ENCODE peak calls at places on chromosomes 7 and 10, in nine cellular contexts. B, M, U, X, E, Y, O, R and P are unnamed samples.

GRCh38 chr10:50216418-50216817 is 34.9 kb downstream of the ASAH2 start:
- DNase-seq in E (no peak), Y (no peak), R (no peak), O (no peak), M (no peak), U (no peak), B (no peak), X (no peak), P (no peak)

GRCh38 chr7:94701555-94701973 is 45.6 kb upstream of the SGCE start:
- DNase-seq in M (no peak), X (no peak), E (peak; percentile 70), U (no peak), B (no peak), Y (peak; percentile 27), O (peak; percentile 78), R (no peak), P (no peak)

GRCh38 chr7:139358541-139359365 is 941 bp upstream of the LUC7L2 start:
- DNase-seq in Y (peak; percentile 13), X (peak; percentile 55), E (peak; percentile 38), R (peak; percentile 36), M (no peak), B (no peak), O (peak; percentile 45), U (peak; percentile 72), P (no peak)

GRCh38 chr10:95384011-95384704 is 93.4 kb upstream of the PDLIM1 start:
- DNase-seq in Y (no peak), R (no peak), M (no peak), O (no peak), X (no peak), U (no peak), B (no peak), E (no peak), P (no peak)

GRCh38 chr10:118585234-118585633 is 10.2 kb downstream of the PRLHR start:
- DNase-seq in M (no peak), Y (no peak), X (no peak), E (no peak), B (no peak), O (no peak), U (no peak), R (no peak), P (no peak)

GRCh38 chr7:151940048-151940845 is 16.0 kb upstream of the GALNTL5 start:
- DNase-seq in X (no peak), R (no peak), O (no peak), Y (peak; percentile 46), M (no peak), U (no peak), B (no peak), E (peak; percentile 50), P (no peak)

GRCh38 chr7:54944179-54944578 is 74.6 kb upstream of the EGFR start:
- DNase-seq in U (no peak), O (no peak), X (no peak), Y (no peak), B (peak; percentile 41), M (no peak), R (no peak), E (no peak), P (no peak)

GRCh38 chr7:15839415-15840100 is 153.1 kb upstream of the MEOX2 start:
- DNase-seq in M (peak; percentile 87), Y (no peak), U (no peak), R (no peak), O (peak; percentile 92), X (no peak), B (peak; percentile 33), E (no peak), P (no peak)

GRCh38 chr10:95485445-95485844 is 75.7 kb downstream of the SORBS1 start:
- DNase-seq in B (no peak), Y (no peak), M (no peak), E (no peak), X (no peak), R (no peak), U (no peak), O (peak; percentile 44), P (no peak)

GRCh38 chr10:93063217-93063976 is 2.8 kb downstream of the CYP26C1 start:
- DNase-seq in X (no peak), Y (no peak), E (no peak), B (no peak), U (no peak), O (no peak), R (no peak), M (no peak), P (no peak)

GRCh38 chr7:146090023-146090645 is 26.5 kb upstream of the CNTNAP2 start:
- DNase-seq in M (no peak), B (no peak), X (no peak), O (peak; percentile 62), U (no peak), R (peak; percentile 8), Y (peak; percentile 18), E (no peak), P (no peak)

GRCh38 chr10:99981581-99982199 is 28.1 kb downstream of the DNMBP start:
- DNase-seq in X (no peak), B (no peak), Y (no peak), E (no peak), O (no peak), M (no peak), U (no peak), R (no peak), P (no peak)
- H3K27ac ChIP-seq in X (no peak overlapping the region), B (no peak overlapping the region), Y (peak overlapping the region; percentile 87), E (no peak overlapping the region), O (no peak overlapping the region), M (no peak overlapping the region), U (no peak overlapping the region), R (no peak overlapping the region), P (peak overlapping the region; percentile 71)

DNA sequence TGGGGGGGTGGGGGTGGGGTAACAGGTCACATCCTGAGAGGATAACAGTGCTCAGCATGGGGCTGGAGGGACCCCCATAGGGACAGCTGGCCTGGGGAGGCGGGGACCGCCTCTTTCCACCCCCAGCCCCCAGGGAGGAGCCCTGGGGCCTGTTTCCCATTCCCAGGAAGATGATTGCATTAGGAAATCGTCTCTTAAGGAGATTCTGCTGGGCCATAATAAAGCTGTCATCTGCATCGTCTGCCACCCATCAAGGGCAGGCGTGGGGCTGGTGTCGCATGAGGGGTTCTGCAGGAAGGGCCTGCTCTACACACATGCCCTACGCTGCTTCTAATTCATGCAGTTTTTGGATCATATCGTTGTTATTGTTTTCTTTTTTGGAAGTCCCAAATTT is 17.2 kb downstream of the RET start:
- DNase-seq in X (no peak), O (no peak), Y (no peak), B (no peak), E (no peak), R (no peak), U (no peak), M (no peak), P (no peak)
- H3K27ac ChIP-seq in X (no peak overlapping the region), O (no peak overlapping the region), Y (no peak overlapping the region), B (no peak overlapping the region), E (no peak overlapping the region), R (no peak overlapping the region), U (no peak overlapping the region), M (no peak overlapping the region), P (no peak overlapping the region)

GRCh38 chr10:18668026-18668425 is 8.8 kb downstream of the ARL5B start:
- DNase-seq in E (no peak), U (no peak), R (no peak), X (no peak), M (no peak), B (no peak), O (peak; percentile 66), Y (no peak), P (no peak)
- H3K27ac ChIP-seq in E (no peak overlapping the region), U (no peak overlapping the region), R (no peak overlapping the region), X (no peak overlapping the region), M (no peak overlapping the region), B (no peak overlapping the region), O (no peak overlapping the region), Y (peak overlapping the region; percentile 60), P (no peak overlapping the region)

GRCh38 chr7:27104244-27105149 is 2.0 kb upstream of the HOXA2 start:
- DNase-seq in E (no peak), M (no peak), B (no peak), R (no peak), O (no peak), Y (no peak), U (no peak), X (no peak), P (no peak)
- H3K27ac ChIP-seq in E (no peak overlapping the region), M (peak overlapping the region; percentile 96), B (no peak overlapping the region), R (no peak overlapping the region), O (no peak overlapping the region), Y (no peak overlapping the region), U (peak overlapping the region; percentile 91), X (no peak overlapping the region), P (peak overlapping the region; percentile 19)

DNA sequence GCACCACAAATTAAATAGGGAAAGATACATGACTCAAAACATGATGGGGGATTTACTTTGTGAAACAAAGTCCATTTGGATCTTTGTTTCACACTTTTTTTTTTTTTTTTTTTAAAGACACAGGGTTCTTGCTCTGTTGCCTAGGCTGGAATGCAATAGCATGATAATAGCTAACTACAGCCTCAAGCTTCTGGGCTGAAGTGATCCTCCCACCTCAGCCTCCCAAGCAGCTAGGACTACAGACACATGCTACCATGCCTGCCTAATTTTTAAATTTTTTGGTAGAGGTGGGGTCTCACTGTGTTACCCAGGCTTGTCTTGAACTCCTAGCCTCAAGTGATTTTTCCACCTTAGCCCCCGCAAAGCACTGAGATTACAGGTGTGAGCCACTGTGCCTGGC is 172.6 kb upstream of the KLF14 start:
- DNase-seq in B (no peak), E (peak; percentile 3), X (no peak), M (no peak), U (no peak), O (no peak), R (no peak), Y (no peak), P (no peak)
- H3K27ac ChIP-seq in B (no peak overlapping the region), E (no peak overlapping the region), X (no peak overlapping the region), M (no peak overlapping the region), U (no peak overlapping the region), O (no peak overlapping the region), R (no peak overlapping the region), Y (peak overlapping the region; percentile 60), P (no peak overlapping the region)

DNA sequence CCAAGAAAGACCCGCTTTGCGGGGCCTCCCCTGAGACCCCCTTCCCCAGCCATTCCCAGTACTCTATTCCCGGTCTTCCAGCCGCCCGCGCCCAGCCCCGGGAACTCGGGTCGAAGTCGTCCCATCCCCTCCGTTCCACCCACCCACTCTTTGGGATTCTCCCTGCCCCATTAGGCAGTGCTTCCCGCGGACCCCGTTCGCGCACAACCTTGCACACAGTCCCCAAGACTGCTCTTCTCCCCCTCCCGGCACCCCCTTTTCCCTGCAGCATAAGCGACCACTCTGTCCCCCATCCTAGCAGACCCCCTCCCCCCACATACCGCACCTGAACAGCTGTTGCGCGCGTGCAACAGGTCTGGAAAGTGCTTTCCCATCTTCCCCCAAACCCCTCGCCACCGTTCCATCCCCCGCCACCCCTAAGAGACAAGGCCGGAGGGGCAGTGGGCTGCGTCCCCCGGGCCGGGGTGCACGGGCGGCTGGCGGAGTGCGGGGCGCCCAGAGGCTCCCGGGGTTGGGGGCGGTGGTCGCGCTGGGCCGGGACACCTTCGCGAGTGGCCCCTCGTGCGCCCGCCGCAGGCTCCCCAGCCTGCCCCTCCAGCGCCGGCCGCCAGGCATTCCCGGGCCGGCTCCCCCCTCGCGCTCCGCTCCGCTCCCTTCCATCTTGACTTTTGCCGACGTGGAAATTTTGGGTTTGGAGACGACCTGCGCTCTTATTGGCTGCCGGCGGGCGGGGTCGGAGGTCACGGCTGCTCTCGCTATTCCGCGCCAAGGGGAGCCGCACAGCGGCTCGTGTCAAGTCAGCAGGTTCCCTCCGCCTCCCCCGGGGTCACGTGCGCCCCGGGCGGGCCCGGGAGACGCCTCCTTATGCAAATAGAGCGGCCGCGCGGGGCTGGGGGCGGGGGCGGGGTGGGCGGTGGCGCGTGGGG is 201.2 kb upstream of the NFE2L3 start:
- DNase-seq in U (peak; percentile 97), M (peak; percentile 99), Y (peak; percentile 92), E (no peak), O (peak; percentile 99), X (peak; percentile 92), B (peak; percentile 95), R (peak; percentile 89), P (peak; percentile 85)
- H3K27ac ChIP-seq in U (peak overlapping the region; percentile 66), M (no peak overlapping the region), Y (peak overlapping the region; percentile 74), E (no peak overlapping the region), O (peak overlapping the region; percentile 65), X (peak overlapping the region; percentile 22), B (no peak overlapping the region), R (peak overlapping the region; percentile 25), P (peak overlapping the region; percentile 62)